ENCODE peak calls at places on chromosomes 16 and 17, in four cellular contexts. X is stomach, C is cardiac fibroblast, F is fibroblast of pulmonary artery. J is an unnamed sample.

GRCh38 chr17:34252890-34253525 is 2.1 kb upstream of the CCL2 start:
- DNase-seq in X (no peak), C (peak), F (peak), J (no peak)

GRCh38 chr17:15896834-15897233 is 48.1 kb upstream of the ADORA2B start:
- DNase-seq in X (no peak), C (no peak), F (no peak), J (no peak)

GRCh38 chr17:17032131-17032692 is 10.0 kb upstream of the MPRIP start:
- DNase-seq in X (peak), C (peak), F (peak), J (peak)

GRCh38 chr17:17351901-17352781 is 49.0 kb downstream of the NT5M start:
- DNase-seq in X (peak), C (peak), F (peak), J (peak)

GRCh38 chr17:21042434-21043295 is at the start of gene USP22:
- DNase-seq in X (peak), C (no peak), F (no peak), J (no peak)

GRCh38 chr17:74567397-74567796 is at the start of gene CD300H:
- DNase-seq in X (no peak), C (peak), F (no peak), J (no peak)

GRCh38 chr17:16406742-16407674 is 8.4 kb upstream of the TRPV2 start:
- DNase-seq in X (no peak), C (peak), F (no peak), J (no peak)

GRCh38 chr17:2075336-2076056 is 20.6 kb downstream of the HIC1 start:
- DNase-seq in X (no peak), C (peak), F (peak), J (peak)

GRCh38 chr16:46839986-46840443 is 9.0 kb upstream of the C16orf87 start:
- DNase-seq in X (no peak), C (no peak), F (no peak), J (no peak)

GRCh38 chr17:49575524-49576120 is at the start of gene NXPH3:
- DNase-seq in X (peak), C (peak), F (peak), J (peak)

DNA sequence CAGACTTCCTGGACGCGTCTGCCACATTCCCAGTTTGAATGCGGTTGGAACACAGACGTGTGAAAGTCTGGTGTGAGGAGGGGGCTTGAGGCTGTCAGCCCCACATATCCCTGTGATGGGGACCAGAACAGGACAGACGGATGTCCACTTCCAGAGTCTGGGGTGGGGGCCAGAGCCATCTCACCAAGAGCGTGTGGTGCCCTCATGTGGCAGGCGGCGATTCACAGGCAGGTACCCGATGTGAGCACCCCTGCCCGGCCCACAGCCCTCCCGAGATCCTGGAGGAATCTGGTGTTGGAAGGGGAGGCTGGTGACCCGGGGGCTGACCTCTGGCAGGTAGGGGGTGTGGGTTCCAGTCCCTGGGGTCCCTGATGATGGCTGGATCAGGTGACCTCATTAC is 51.5 kb downstream of the ENGASE start:
- DNase-seq in X (peak), C (no peak), F (no peak), J (peak)
- TF ChIP-seq CTCF in X (no peak), C (peak), F (no peak), J (peak)

GRCh38 chr16:2470234-2470601 is 879 bp upstream of the NTN3 start:
- DNase-seq in X (no peak), C (no peak), F (no peak), J (no peak)

GRCh38 chr16:2469399-2470233 is 1.5 kb upstream of the NTN3 start:
- DNase-seq in X (no peak), C (no peak), F (no peak), J (no peak)

GRCh38 chr16:2468142-2468724 is 2.9 kb upstream of the NTN3 start:
- DNase-seq in X (no peak), C (no peak), F (no peak), J (no peak)

GRCh38 chr16:2467301-2468141 is 3.6 kb upstream of the NTN3 start:
- DNase-seq in X (peak), C (peak), F (peak), J (peak)

GRCh38 chr16:2468725-2469398 is 2.2 kb upstream of the NTN3 start:
- DNase-seq in X (no peak), C (no peak), F (no peak), J (no peak)
- H3K4me3 ChIP-seq in X (no peak), C (peak), F (no peak), J (no peak)

GRCh38 chr17:81558941-81559806 is 7.0 kb upstream of the FAAP100 start:
- DNase-seq in X (no peak), C (no peak), F (peak), J (peak)
- TF ChIP-seq CTCF in X (no peak), C (peak), F (peak), J (peak)

GRCh38 chr17:45939398-45939797 is 45.0 kb downstream of the MAPT start:
- DNase-seq in X (no peak), C (no peak), F (no peak), J (no peak)
- H3K4me3 ChIP-seq in X (no peak), C (no peak), F (no peak), J (no peak)

GRCh38 chr16:52071101-52071500 is 475.8 kb downstream of the TOX3 start:
- DNase-seq in X (no peak), C (no peak), F (no peak), J (no peak)

GRCh38 chr16:52066951-52067350 is 480.0 kb downstream of the TOX3 start:
- DNase-seq in X (no peak), C (no peak), F (no peak), J (no peak)

GRCh38 chr16:52069866-52070265 is 477.1 kb downstream of the TOX3 start:
- DNase-seq in X (no peak), C (peak), F (peak), J (peak)

GRCh38 chr16:52070341-52071057 is 476.4 kb downstream of the TOX3 start:
- DNase-seq in X (no peak), C (no peak), F (no peak), J (no peak)

DNA sequence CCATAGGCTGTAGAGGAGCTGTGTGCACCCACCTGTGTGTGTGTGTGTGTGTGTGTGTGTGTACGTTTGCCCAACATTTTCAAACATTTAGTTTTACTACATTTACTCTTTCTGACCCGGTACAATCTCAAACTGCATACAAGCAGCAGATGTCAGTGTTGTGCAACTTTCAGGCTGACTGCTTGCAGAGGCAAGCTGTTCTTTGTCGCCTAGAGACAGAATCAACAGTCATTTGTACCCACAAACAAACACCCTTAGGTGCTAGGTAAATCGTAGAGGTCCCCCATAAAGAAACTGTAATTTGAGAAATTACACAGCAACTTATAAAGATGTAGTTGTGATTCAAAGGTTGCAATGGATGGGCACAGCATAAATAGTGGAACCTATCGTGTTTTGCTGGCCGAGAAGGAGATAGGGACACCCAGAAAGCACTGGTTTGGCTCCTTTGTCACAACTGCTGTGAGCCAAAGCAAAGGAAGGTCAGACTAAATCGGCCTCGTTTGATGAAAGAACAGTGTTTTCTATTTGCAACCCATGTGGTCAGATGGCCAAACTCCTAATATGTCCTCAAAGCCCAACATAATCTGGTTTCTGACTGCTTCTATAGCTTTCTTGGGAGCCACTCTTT is 478.4 kb downstream of the TOX3 start:
- DNase-seq in X (peak), C (peak), F (peak), J (peak)
- TF ChIP-seq CTCF in X (peak), C (no peak), F (no peak), J (no peak)

GRCh38 chr16:85901760-85902365 is 2.9 kb downstream of the IRF8 start:
- DNase-seq in X (no peak), C (no peak), F (peak), J (no peak)

GRCh38 chr16:85902366-85903155 is 3.6 kb downstream of the IRF8 start:
- DNase-seq in X (peak), C (no peak), F (peak), J (no peak)

GRCh38 chr16:85901110-85901509 is 2.1 kb downstream of the IRF8 start:
- DNase-seq in X (no peak), C (no peak), F (no peak), J (no peak)

GRCh38 chr16:85905110-85906095 is 6.4 kb downstream of the IRF8 start:
- DNase-seq in X (no peak), C (no peak), F (no peak), J (no peak)

DNA sequence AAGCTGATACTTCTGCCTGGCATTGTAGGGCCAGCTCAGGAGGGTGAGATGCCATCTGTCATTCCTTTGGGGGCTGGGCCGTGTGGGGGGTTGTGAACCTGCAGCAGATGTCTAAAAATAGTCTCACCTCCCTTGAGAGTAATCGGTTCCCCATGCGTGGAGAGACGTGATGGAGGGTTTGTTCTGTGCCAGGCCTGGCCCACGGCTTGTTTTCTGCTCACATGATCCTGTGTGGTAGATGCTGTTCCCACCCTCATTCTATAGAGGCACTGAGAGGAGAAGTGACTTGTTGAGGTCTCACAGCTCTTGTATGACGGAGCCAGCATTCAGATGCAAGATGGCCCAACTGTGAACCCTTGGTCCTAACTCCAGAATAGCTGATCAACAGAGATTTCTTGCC is 4.6 kb downstream of the IRF8 start:
- DNase-seq in X (no peak), C (no peak), F (no peak), J (no peak)
- H3K4me3 ChIP-seq in X (no peak), C (no peak), F (no peak), J (no peak)

GRCh38 chr17:35819456-35819855 is 10.2 kb downstream of the TAF15 start:
- DNase-seq in X (no peak), C (no peak), F (no peak), J (no peak)
- TF ChIP-seq CTCF in X (no peak), C (no peak), F (no peak), J (no peak)

DNA sequence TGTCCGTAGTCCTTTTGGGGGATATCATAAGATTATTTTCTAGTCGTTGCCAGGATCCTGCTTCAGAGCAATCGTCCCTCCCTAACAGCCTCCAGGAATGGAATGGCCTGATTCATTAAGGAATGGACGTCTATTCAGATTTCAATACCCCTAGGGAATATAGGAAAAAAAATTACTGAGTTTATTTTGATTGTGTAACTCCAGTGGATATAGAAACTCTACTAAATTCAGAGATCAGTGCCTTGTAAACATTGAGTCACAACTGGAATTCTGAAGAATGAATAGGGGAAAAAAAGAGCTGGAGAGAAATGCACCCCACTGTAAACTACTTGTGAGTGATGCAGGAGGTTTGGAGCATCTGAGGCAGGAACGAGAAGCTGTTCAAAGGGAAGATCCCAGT is 1171.5 kb upstream of the GOT2 start:
- DNase-seq in X (no peak), C (peak), F (peak), J (peak)
- H3K4me3 ChIP-seq in X (no peak), C (no peak), F (no peak), J (no peak)

GRCh38 chr17:73480740-73481139 is 163.5 kb downstream of the SDK2 start:
- DNase-seq in X (no peak), C (no peak), F (no peak), J (peak)
- TF ChIP-seq CTCF in X (no peak), C (no peak), F (no peak), J (no peak)

J was measured in choroid plexus epithelial cell.